ENCODE peak calls at places on chromosomes 11 and 22, in four cellular contexts. E is HepG2, W is A549, P is K562. R is an unnamed sample.

GRCh38 chr22:48842976-48843375 is 984.7 kb downstream of the BRD1 start:
- DNase-seq in E (no peak), W (no peak), P (no peak), R (no peak)

GRCh38 chr11:2555891-2556290 is 111.1 kb downstream of the KCNQ1 start:
- DNase-seq in E (no peak), W (no peak), P (no peak), R (peak; percentile 5)

GRCh38 chr11:18310800-18311340 is 11.1 kb downstream of the HPS5 start:
- DNase-seq in E (no peak), W (no peak), P (no peak), R (no peak)

GRCh38 chr11:59754494-59754858 is 700 bp upstream of the STX3 start:
- DNase-seq in E (no peak), W (peak; percentile 28), P (peak; percentile 33), R (peak; percentile 22)

GRCh38 chr22:18058770-18059169 is 19.0 kb upstream of the PEX26 start:
- DNase-seq in E (no peak), W (no peak), P (no peak), R (no peak)

GRCh38 chr22:38397189-38398097 is 57.6 kb downstream of the KCNJ4 start:
- DNase-seq in E (no peak), W (peak; percentile 26), P (no peak), R (peak; percentile 84)

GRCh38 chr11:6475936-6476335 is 2.2 kb upstream of the TRIM3 start:
- DNase-seq in E (peak; percentile 41), W (no peak), P (no peak), R (peak; percentile 49)

GRCh38 chr22:17359501-17359900 is 9.8 kb upstream of the CECR2 start:
- DNase-seq in E (no peak), W (no peak), P (peak; percentile 56), R (no peak)

GRCh38 chr22:46688949-46689348 is 49.1 kb downstream of the CERK start:
- DNase-seq in E (no peak), W (no peak), P (no peak), R (no peak)

GRCh38 chr11:1116104-1116503 is 41.4 kb downstream of the MUC2 start:
- DNase-seq in E (no peak), W (no peak), P (no peak), R (no peak)

GRCh38 chr11:34204396-34205279 is 99.2 kb downstream of the NAT10 start:
- DNase-seq in E (peak; percentile 89), W (peak; percentile 89), P (no peak), R (no peak)

GRCh38 chr11:79437981-79438630 is 2.7 kb downstream of the TENM4 start:
- DNase-seq in E (no peak), W (no peak), P (no peak), R (peak; percentile 40)

GRCh38 chr11:1660025-1660867 is 30.7 kb downstream of the KRTAP5-5 start:
- DNase-seq in E (no peak), W (no peak), P (no peak), R (no peak)

GRCh38 chr11:2310786-2311455 is 9.1 kb downstream of the TSPAN32 start:
- DNase-seq in E (no peak), W (no peak), P (no peak), R (no peak)

GRCh38 chr11:125946712-125947418 is 1.0 kb downstream of the VSIG10L2 start:
- DNase-seq in E (no peak), W (no peak), P (no peak), R (no peak)
- TF ChIP-seq NR3C1 in E (no peak), W (no peak), P (no peak), R (no peak)

GRCh38 chr22:30754971-30755759 is 60.5 kb downstream of the OSBP2 start:
- DNase-seq in E (peak; percentile 54), W (peak; percentile 73), P (peak; percentile 78), R (peak; percentile 66)
- TF ChIP-seq NR3C1 in E (no peak), W (no peak), P (no peak), R (no peak)

GRCh38 chr22:44292007-44292370 is 20.8 kb downstream of the SHISAL1 start:
- DNase-seq in E (no peak), W (no peak), P (no peak), R (peak; percentile 56)
- TF ChIP-seq NR3C1 in E (no peak), W (no peak), P (no peak), R (no peak)

GRCh38 chr11:43316451-43316850 is 4.7 kb downstream of the API5 start:
- DNase-seq in E (no peak), W (no peak), P (no peak), R (no peak)
- TF ChIP-seq NR3C1 in E (no peak), W (no peak), P (no peak), R (no peak)

GRCh38 chr11:61553373-61554171 is 27.3 kb downstream of the SYT7 start:
- DNase-seq in E (no peak), W (no peak), P (no peak), R (no peak)

GRCh38 chr11:61552108-61552635 is 28.7 kb downstream of the SYT7 start:
- DNase-seq in E (no peak), W (no peak), P (no peak), R (no peak)

GRCh38 chr11:61550665-61551227 is 30.1 kb downstream of the SYT7 start:
- DNase-seq in E (no peak), W (no peak), P (no peak), R (no peak)

GRCh38 chr11:61549662-61550568 is 31.0 kb downstream of the SYT7 start:
- DNase-seq in E (no peak), W (no peak), P (no peak), R (no peak)

GRCh38 chr11:61551630-61552029 is 29.2 kb downstream of the SYT7 start:
- DNase-seq in E (no peak), W (peak; percentile 42), P (no peak), R (no peak)
- TF ChIP-seq NR3C1 in E (no peak), W (no peak), P (no peak), R (no peak)

GRCh38 chr22:35056486-35056885 is 9.5 kb upstream of the ISX start:
- DNase-seq in E (no peak), W (no peak), P (no peak), R (no peak)
- TF ChIP-seq NR3C1 in E (no peak), W (no peak), P (no peak), R (no peak)

DNA sequence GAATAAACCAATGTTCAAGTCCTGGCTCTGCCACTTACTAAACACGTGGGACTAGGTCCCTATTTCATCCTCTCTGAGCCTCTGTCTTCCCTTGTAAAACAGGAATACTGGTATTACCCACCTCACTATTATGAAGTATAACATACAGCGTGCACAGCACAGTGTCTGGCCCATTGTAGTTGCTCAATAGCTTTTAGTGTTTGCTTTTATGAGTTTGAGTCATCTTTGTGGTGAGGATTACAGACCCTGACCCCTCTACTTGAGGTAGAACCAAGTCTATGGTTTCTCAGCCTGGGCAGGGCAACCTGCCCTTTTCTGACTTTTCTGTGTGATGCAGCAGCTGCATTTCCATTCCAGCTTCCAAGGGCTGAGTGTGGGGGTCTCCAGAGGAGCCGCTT is 16.5 kb downstream of the PRR5L start:
- DNase-seq in E (no peak), W (peak; percentile 42), P (no peak), R (no peak)
- TF ChIP-seq NR3C1 in E (no peak), W (no peak), P (no peak), R (no peak)

DNA sequence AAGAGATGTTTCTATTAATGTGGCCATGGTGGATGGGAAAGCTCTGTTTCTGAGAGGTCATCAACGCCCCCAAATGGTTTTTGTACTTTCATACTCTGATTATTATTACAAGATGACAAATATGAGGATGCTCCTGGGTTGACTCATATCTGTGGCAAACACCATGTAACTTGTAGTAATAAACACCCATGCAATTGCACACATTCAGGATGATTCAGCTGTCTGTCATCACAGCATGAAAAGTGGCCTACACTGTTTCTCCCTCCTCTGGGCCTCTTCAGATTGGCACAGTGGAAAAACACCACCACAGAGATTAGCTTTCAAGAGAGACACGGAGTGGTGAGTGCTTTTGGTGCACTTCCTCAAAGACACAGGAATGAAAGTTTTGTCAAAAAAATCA is 85.4 kb downstream of the MTNR1B start:
- DNase-seq in E (peak; percentile 18), W (peak; percentile 91), P (peak; percentile 10), R (no peak)
- TF ChIP-seq NR3C1 in E (no peak), W (no peak), P (no peak), R (no peak)

R was measured in WTC11.